ENCODE peak calls at places on chromosomes 2 and 18, in nine cellular contexts. O is IMR-90, H is heart left ventricle, F is A549, B is HepG2, U is gastrocnemius medialis, Q is HCT116, E is body of pancreas, S is upper lobe of left lung. Y is an unnamed sample.

GRCh38 chr2:79219383-79219988 is 59.9 kb upstream of the REG3A start:
- ATAC-seq in O (no peak), H (no peak), F (no peak), B (peak; percentile 79), U (no peak), Q (no peak), E (peak; percentile 66), S (peak; percentile 52), Y (no peak)

GRCh38 chr2:110978871-110979833 is 141.6 kb upstream of the BCL2L11 start:
- ATAC-seq in O (no peak), H (peak; percentile 88), F (no peak), B (no peak), U (peak; percentile 58), Q (no peak), E (no peak), S (no peak), Y (no peak)

GRCh38 chr2:170739048-170739447 is 23.9 kb downstream of the SP5 start:
- ATAC-seq in O (peak; percentile 99), H (no peak), F (peak; percentile 90), B (peak; percentile 30), U (no peak), Q (peak; percentile 91), E (peak; percentile 74), S (peak; percentile 85), Y (no peak)

GRCh38 chr2:119305497-119306195 is 61.0 kb downstream of the C2orf76 start:
- ATAC-seq in O (no peak), H (peak; percentile 53), F (no peak), B (peak; percentile 72), U (peak; percentile 60), Q (no peak), E (peak; percentile 51), S (no peak), Y (no peak)

GRCh38 chr2:49335546-49335945 is 181.2 kb upstream of the FSHR start:
- ATAC-seq in O (no peak), H (no peak), F (no peak), B (no peak), U (no peak), Q (no peak), E (no peak), S (no peak), Y (no peak)

GRCh38 chr18:36325846-36326245 is 28.3 kb downstream of the FHOD3 start:
- ATAC-seq in O (no peak), H (no peak), F (no peak), B (no peak), U (no peak), Q (no peak), E (no peak), S (no peak), Y (no peak)

GRCh38 chr2:8851811-8852560 is 14.6 kb upstream of the KIDINS220 start:
- ATAC-seq in O (peak; percentile 16), H (no peak), F (no peak), B (peak; percentile 61), U (no peak), Q (no peak), E (no peak), S (peak; percentile 84), Y (no peak)

GRCh38 chr2:191650896-191651773 is 26.8 kb upstream of the NABP1 start:
- ATAC-seq in O (peak; percentile 49), H (no peak), F (no peak), B (no peak), U (no peak), Q (no peak), E (no peak), S (peak; percentile 34), Y (no peak)

GRCh38 chr18:57631697-57632096 is 10.1 kb upstream of the NARS1 start:
- ATAC-seq in O (no peak), H (no peak), F (no peak), B (no peak), U (no peak), Q (no peak), E (no peak), S (no peak), Y (no peak)

GRCh38 chr18:57630759-57631660 is 9.4 kb upstream of the NARS1 start:
- ATAC-seq in O (no peak), H (peak; percentile 6), F (no peak), B (no peak), U (no peak), Q (no peak), E (no peak), S (no peak), Y (no peak)

GRCh38 chr18:57627488-57627887 is 5.9 kb upstream of the NARS1 start:
- ATAC-seq in O (peak; percentile 18), H (no peak), F (no peak), B (peak; percentile 10), U (no peak), Q (no peak), E (no peak), S (no peak), Y (no peak)

GRCh38 chr18:57629399-57629798 is 7.8 kb upstream of the NARS1 start:
- ATAC-seq in O (no peak), H (no peak), F (no peak), B (no peak), U (no peak), Q (no peak), E (no peak), S (no peak), Y (no peak)

DNA sequence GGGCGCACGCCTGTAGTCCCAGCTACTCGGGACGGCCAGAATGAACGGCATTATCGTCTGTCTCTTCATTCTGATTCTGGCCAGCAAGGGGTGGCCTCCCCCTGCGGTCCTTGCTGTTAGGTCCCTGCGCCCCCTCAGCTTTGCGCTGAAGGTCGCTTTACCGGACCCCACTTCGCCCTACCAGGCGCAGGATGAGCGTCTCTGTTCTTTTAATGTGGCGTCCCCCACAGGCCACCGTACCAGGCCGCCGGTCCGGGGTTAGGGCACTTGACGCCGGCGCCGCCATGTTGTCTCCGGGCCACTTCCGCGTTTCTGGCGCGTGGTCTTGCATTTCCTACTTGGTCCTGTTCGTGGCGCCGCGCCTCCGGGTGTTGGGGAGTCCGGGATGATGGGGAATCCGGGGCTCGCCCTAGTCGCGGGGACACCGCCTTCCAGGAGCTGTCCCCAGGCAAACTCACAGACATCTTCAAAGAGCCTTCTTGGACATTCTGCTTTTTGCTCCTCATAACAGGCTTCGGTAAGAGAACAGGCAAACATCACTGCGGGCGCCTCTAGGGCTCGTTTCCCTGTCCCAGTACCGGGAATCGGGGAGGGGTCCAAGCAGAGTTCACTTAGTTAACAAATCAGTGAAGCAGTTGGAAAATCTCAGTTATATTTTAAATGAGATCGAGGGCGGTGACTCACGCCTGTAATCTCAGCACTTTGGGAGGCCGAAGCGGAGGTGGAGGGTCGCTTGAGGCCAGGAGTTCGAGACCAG is 8.5 kb upstream of the NARS1 start:
- ATAC-seq in O (peak; percentile 98), H (peak; percentile 99), F (peak; percentile 98), B (peak; percentile 96), U (peak; percentile 99), Q (peak; percentile 94), E (peak; percentile 100), S (peak; percentile 100), Y (peak; percentile 99)
- TF ChIP-seq POLR2A in O (peak; percentile 79), H (peak; percentile 40), F (peak; percentile 22), B (peak; percentile 34), U (peak; percentile 12), Q (peak; percentile 63), E (no peak), S (no peak), Y (no peak)

GRCh38 chr2:41932241-41933034 is 115.4 kb upstream of the PKDCC start:
- ATAC-seq in O (peak; percentile 42), H (peak; percentile 80), F (no peak), B (no peak), U (peak; percentile 39), Q (no peak), E (peak; percentile 49), S (peak; percentile 89), Y (peak; percentile 67)

GRCh38 chr2:41935004-41935401 is 112.8 kb upstream of the PKDCC start:
- ATAC-seq in O (no peak), H (no peak), F (no peak), B (no peak), U (no peak), Q (no peak), E (no peak), S (no peak), Y (no peak)

GRCh38 chr2:41933035-41933429 is 114.8 kb upstream of the PKDCC start:
- ATAC-seq in O (no peak), H (no peak), F (no peak), B (no peak), U (peak; percentile 44), Q (no peak), E (no peak), S (no peak), Y (no peak)

GRCh38 chr2:41934323-41935003 is 113.4 kb upstream of the PKDCC start:
- ATAC-seq in O (peak; percentile 55), H (peak; percentile 14), F (peak; percentile 72), B (no peak), U (no peak), Q (no peak), E (peak; percentile 18), S (peak; percentile 57), Y (no peak)

DNA sequence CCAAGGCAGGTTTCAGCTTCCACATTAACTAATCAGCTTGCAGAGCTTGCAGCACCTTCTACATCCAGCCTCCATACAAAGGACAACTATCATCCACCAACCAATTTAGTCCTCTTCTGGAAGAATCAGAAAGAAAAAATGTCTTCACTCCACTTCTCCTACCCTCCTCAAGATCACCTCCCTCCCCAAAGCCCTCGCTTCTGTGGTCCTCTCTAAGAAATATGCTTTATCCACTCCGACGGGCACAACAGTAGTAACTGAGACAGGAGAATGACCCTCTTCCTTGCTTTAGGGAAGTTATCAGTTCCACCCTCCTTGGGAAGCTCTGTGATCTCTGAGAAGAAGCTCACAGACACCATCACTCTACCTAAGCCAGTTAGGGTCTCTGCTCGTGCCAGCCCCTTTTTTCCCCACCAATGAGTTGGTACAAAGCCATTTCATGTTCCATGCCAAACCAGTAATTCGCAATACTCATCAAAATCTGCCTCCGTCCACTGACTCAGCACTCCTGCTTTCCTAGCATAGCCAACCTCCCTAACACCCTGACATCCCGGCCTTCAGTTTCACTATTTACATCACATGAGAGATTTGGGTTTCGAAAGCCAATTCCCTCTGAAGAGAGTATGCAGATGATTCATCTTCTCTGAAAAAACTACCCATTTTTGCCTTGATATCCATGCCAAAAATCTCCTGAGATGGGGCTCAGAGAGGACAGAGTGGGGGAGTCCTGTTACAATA is 114.1 kb upstream of the PKDCC start:
- ATAC-seq in O (peak; percentile 70), H (peak; percentile 53), F (peak; percentile 75), B (no peak), U (peak; percentile 39), Q (no peak), E (peak; percentile 45), S (peak; percentile 73), Y (peak; percentile 69)
- H3K27ac ChIP-seq in O (peak overlapping the region; percentile 79), H (peak overlapping the region; percentile 60), F (peak overlapping the region; percentile 91), B (no peak overlapping the region), U (peak overlapping the region; percentile 76), Q (no peak overlapping the region), E (no peak overlapping the region), S (no peak overlapping the region), Y (peak overlapping the region; percentile 27)

GRCh38 chr2:237691200-237691907 is 64.0 kb downstream of the LRRFIP1 start:
- ATAC-seq in O (peak; percentile 2), H (no peak), F (peak; percentile 63), B (peak; percentile 24), U (no peak), Q (peak; percentile 13), E (peak; percentile 5), S (no peak), Y (peak; percentile 4)
- TF ChIP-seq POLR2A in O (no peak), H (no peak), F (no peak), B (no peak), U (no peak), Q (no peak), E (no peak), S (no peak), Y (peak; percentile 16)

DNA sequence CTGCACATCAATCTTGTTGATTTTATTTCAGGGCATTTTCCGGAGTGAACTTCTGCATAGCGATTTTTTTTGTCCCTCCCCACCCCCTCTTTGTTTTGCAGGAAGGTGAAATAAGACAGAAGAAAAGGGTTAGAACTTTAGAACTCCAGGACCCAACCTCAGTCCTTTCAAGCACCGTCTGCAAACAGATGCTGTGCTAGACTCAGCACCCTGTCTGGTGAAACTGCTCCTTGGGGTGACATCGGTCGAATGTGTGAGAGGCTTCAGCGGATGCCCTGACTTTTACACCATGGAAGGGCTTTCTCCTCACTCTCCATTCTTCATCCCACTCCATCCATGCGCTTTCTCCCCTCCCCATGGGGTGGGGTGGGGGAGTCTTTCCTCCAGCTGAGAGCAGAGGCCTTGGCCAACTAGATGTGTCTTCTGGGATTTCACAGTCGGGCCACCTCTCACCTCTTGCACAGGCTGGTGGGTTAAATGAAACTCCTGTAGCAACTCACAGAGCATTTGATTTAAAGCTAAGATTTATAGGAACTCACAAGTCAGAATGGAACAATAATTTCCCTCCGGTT is 43.3 kb upstream of the EDAR start:
- ATAC-seq in O (no peak), H (no peak), F (no peak), B (no peak), U (no peak), Q (no peak), E (no peak), S (no peak), Y (no peak)
- H3K27ac ChIP-seq in O (no peak overlapping the region), H (no peak overlapping the region), F (no peak overlapping the region), B (no peak overlapping the region), U (no peak overlapping the region), Q (no peak overlapping the region), E (no peak overlapping the region), S (peak overlapping the region; percentile 73), Y (no peak overlapping the region)

Y was measured in gastroesophageal sphincter.